ENCODE peak calls at places on chromosomes 5 and 9, in four cellular contexts. V, C, Y and R are unnamed samples.

GRCh38 chr9:136460772-136461325 is 21.2 kb upstream of the INPP5E start:
- DNase-seq in V (no peak), C (no peak), Y (no peak), R (no peak)

GRCh38 chr9:134377976-134378375 is 51.7 kb downstream of the RXRA start:
- DNase-seq in V (peak), C (peak), Y (no peak), R (peak)

GRCh38 chr9:87502446-87503232 is 5.0 kb downstream of the DAPK1 start:
- DNase-seq in V (no peak), C (no peak), Y (no peak), R (no peak)

GRCh38 chr5:93274291-93274690 is 306.7 kb downstream of the NR2F1-AS1 start:
- DNase-seq in V (no peak), C (no peak), Y (no peak), R (no peak)

GRCh38 chr5:134857401-134857800 is 11.6 kb downstream of the C5orf24 start:
- DNase-seq in V (no peak), C (no peak), Y (no peak), R (no peak)

GRCh38 chr5:77806213-77806843 is 30.2 kb upstream of the TBCA start:
- DNase-seq in V (no peak), C (no peak), Y (no peak), R (no peak)

GRCh38 chr5:140855772-140856674 is at the start of gene PCDHA10:
- DNase-seq in V (peak), C (no peak), Y (no peak), R (no peak)

GRCh38 chr9:5453673-5454072 is 3.3 kb downstream of the CD274 start:
- DNase-seq in V (peak), C (no peak), Y (no peak), R (peak)

GRCh38 chr9:114000671-114001409 is 77.3 kb downstream of the AMBP start:
- DNase-seq in V (no peak), C (peak), Y (no peak), R (no peak)

GRCh38 chr9:134243778-134244467 is 79.6 kb upstream of the RNU6ATAC start:
- DNase-seq in V (no peak), C (no peak), Y (peak), R (no peak)

GRCh38 chr9:69200071-69200470 is 26.0 kb downstream of the TJP2 start:
- DNase-seq in V (no peak), C (no peak), Y (no peak), R (no peak)

GRCh38 chr5:1792842-1793266 is 6.8 kb downstream of the MRPL36 start:
- DNase-seq in V (no peak), C (no peak), Y (peak), R (no peak)

GRCh38 chr9:125768803-125769202 is 21.6 kb downstream of the PBX3 start:
- DNase-seq in V (no peak), C (no peak), Y (no peak), R (no peak)

GRCh38 chr5:128708841-128709240 is 170.8 kb upstream of the FBN2 start:
- DNase-seq in V (no peak), C (no peak), Y (no peak), R (no peak)

GRCh38 chr5:180391276-180391675 is 38.1 kb upstream of the GFPT2 start:
- DNase-seq in V (no peak), C (peak), Y (no peak), R (no peak)

GRCh38 chr5:177353093-177353492 is 1.6 kb upstream of the LMAN2 start:
- DNase-seq in V (no peak), C (no peak), Y (no peak), R (no peak)